ENCODE peak calls at places on chromosomes 1 and 21, in ten cellular contexts. Q is CD8-positive, alpha-beta T cell; R is endothelial cell; Y is epithelial cell of esophagus; A is AG10803; V is IMR-90; G is coronary artery; P is B cell; I is BJ; T is AG09319. N is an unnamed sample.

GRCh38 chr1:232682248-232682647 is 52.3 kb upstream of the SIPA1L2 start:
- DNase-seq in Q (no peak), R (no peak), Y (no peak), A (no peak), V (no peak), G (no peak), P (no peak), I (no peak), T (no peak), N (no peak)

GRCh38 chr1:190067592-190067991 is 410.1 kb downstream of the BRINP3 start:
- DNase-seq in Q (no peak), R (no peak), Y (peak), A (no peak), V (peak), G (no peak), P (no peak), I (no peak), T (no peak), N (no peak)

GRCh38 chr1:100141192-100141591 is 8.2 kb downstream of the TRMT13 start:
- DNase-seq in Q (no peak), R (no peak), Y (no peak), A (no peak), V (no peak), G (no peak), P (no peak), I (no peak), T (no peak), N (no peak)

GRCh38 chr1:192943108-192943507 is 116.1 kb downstream of the UCHL5 start:
- DNase-seq in Q (no peak), R (no peak), Y (no peak), A (no peak), V (peak), G (no peak), P (no peak), I (no peak), T (no peak), N (no peak)

GRCh38 chr1:236144446-236145150 is 2.3 kb downstream of the GPR137B start:
- DNase-seq in Q (no peak), R (no peak), Y (peak), A (no peak), V (peak), G (no peak), P (no peak), I (no peak), T (no peak), N (no peak)

GRCh38 chr1:64986903-64987871 is 20.8 kb upstream of the JAK1 start:
- DNase-seq in Q (no peak), R (no peak), Y (no peak), A (no peak), V (peak), G (no peak), P (no peak), I (no peak), T (no peak), N (no peak)

GRCh38 chr1:217315346-217315745 is 315.5 kb downstream of the GPATCH2 start:
- DNase-seq in Q (no peak), R (no peak), Y (peak), A (no peak), V (peak), G (no peak), P (no peak), I (no peak), T (no peak), N (no peak)

GRCh38 chr1:233107130-233107529 is 156.7 kb downstream of the NTPCR start:
- DNase-seq in Q (no peak), R (no peak), Y (peak), A (no peak), V (no peak), G (no peak), P (no peak), I (no peak), T (no peak), N (peak)

GRCh38 chr1:197761654-197762053 is 13.6 kb downstream of the DENND1B start:
- DNase-seq in Q (no peak), R (no peak), Y (no peak), A (no peak), V (no peak), G (no peak), P (no peak), I (no peak), T (no peak), N (no peak)

GRCh38 chr1:181151378-181152326 is 63.2 kb downstream of the IER5 start:
- DNase-seq in Q (no peak), R (no peak), Y (no peak), A (peak), V (peak), G (no peak), P (no peak), I (no peak), T (no peak), N (no peak)

GRCh38 chr1:232568906-232569305 is 61.0 kb downstream of the SIPA1L2 start:
- DNase-seq in Q (no peak), R (no peak), Y (no peak), A (no peak), V (no peak), G (no peak), P (no peak), I (no peak), T (no peak), N (no peak)

GRCh38 chr1:63622847-63623566 is 29.8 kb downstream of the PGM1 start:
- DNase-seq in Q (no peak), R (no peak), Y (no peak), A (no peak), V (no peak), G (no peak), P (no peak), I (no peak), T (no peak), N (no peak)

GRCh38 chr1:244628719-244629299 is 24.1 kb upstream of the DESI2 start:
- DNase-seq in Q (no peak), R (no peak), Y (no peak), A (no peak), V (peak), G (no peak), P (no peak), I (no peak), T (no peak), N (no peak)

GRCh38 chr1:59427155-59427554 is 130.3 kb downstream of the FGGY start:
- DNase-seq in Q (no peak), R (no peak), Y (peak), A (peak), V (peak), G (no peak), P (no peak), I (peak), T (no peak), N (peak)

GRCh38 chr21:42062543-42063022 is 8.5 kb upstream of the UMODL1 start:
- DNase-seq in Q (peak), R (no peak), Y (no peak), A (no peak), V (no peak), G (no peak), P (peak), I (no peak), T (no peak), N (no peak)

GRCh38 chr1:246577720-246578106 is 11.5 kb downstream of the CNST start:
- DNase-seq in Q (no peak), R (no peak), Y (no peak), A (peak), V (peak), G (no peak), P (no peak), I (no peak), T (no peak), N (no peak)

GRCh38 chr1:147071142-147071541 is 101.1 kb downstream of the PRKAB2 start:
- DNase-seq in Q (no peak), R (no peak), Y (no peak), A (no peak), V (no peak), G (no peak), P (no peak), I (no peak), T (no peak), N (no peak)

GRCh38 chr21:27674037-27674436 is 707.1 kb upstream of the ADAMTS5 start:
- DNase-seq in Q (no peak), R (no peak), Y (peak), A (peak), V (peak), G (no peak), P (no peak), I (peak), T (peak), N (no peak)

GRCh38 chr1:205068457-205069035 is 15.7 kb downstream of the TMEM81 start:
- DNase-seq in Q (no peak), R (no peak), Y (no peak), A (peak), V (peak), G (no peak), P (no peak), I (no peak), T (no peak), N (no peak)

GRCh38 chr1:150765229-150765976 is at the start of gene CTSS:
- DNase-seq in Q (no peak), R (no peak), Y (no peak), A (peak), V (peak), G (no peak), P (peak), I (peak), T (no peak), N (no peak)

GRCh38 chr21:27643326-27643725 is 676.4 kb upstream of the ADAMTS5 start:
- DNase-seq in Q (no peak), R (no peak), Y (no peak), A (no peak), V (no peak), G (no peak), P (no peak), I (no peak), T (no peak), N (no peak)

GRCh38 chr1:8629241-8630091 is 188.0 kb downstream of the RERE start:
- DNase-seq in Q (no peak), R (no peak), Y (no peak), A (peak), V (peak), G (no peak), P (peak), I (no peak), T (peak), N (no peak)

GRCh38 chr1:7387053-7387861 is 383.8 kb upstream of the VAMP3 start:
- DNase-seq in Q (no peak), R (no peak), Y (peak), A (peak), V (no peak), G (peak), P (no peak), I (no peak), T (no peak), N (no peak)

GRCh38 chr1:228459091-228459993 is 27.8 kb upstream of the RNF187 start:
- DNase-seq in Q (no peak), R (peak), Y (peak), A (peak), V (peak), G (no peak), P (no peak), I (peak), T (peak), N (peak)

GRCh38 chr1:230263573-230264195 is 162.4 kb downstream of the PGBD5 start:
- DNase-seq in Q (no peak), R (no peak), Y (no peak), A (no peak), V (no peak), G (peak), P (no peak), I (no peak), T (no peak), N (no peak)

GRCh38 chr1:28591708-28592313 is at the start of gene RAB42:
- DNase-seq in Q (no peak), R (no peak), Y (no peak), A (peak), V (no peak), G (no peak), P (peak), I (no peak), T (no peak), N (peak)

GRCh38 chr21:35220301-35220700 is 171.2 kb upstream of the RUNX1 start:
- DNase-seq in Q (no peak), R (no peak), Y (no peak), A (peak), V (no peak), G (no peak), P (no peak), I (peak), T (no peak), N (no peak)

GRCh38 chr1:114124644-114125043 is 29.0 kb downstream of the SYT6 start:
- DNase-seq in Q (no peak), R (no peak), Y (no peak), A (no peak), V (no peak), G (no peak), P (no peak), I (no peak), T (no peak), N (no peak)

GRCh38 chr1:23803674-23804073 is 3.1 kb upstream of the GALE start:
- DNase-seq in Q (no peak), R (no peak), Y (no peak), A (no peak), V (no peak), G (no peak), P (no peak), I (no peak), T (no peak), N (no peak)

GRCh38 chr1:23805025-23805424 is 4.5 kb upstream of the GALE start:
- DNase-seq in Q (no peak), R (no peak), Y (no peak), A (no peak), V (no peak), G (no peak), P (no peak), I (no peak), T (no peak), N (no peak)

GRCh38 chr1:23801876-23802275 is 1.3 kb upstream of the GALE start:
- DNase-seq in Q (no peak), R (no peak), Y (no peak), A (no peak), V (no peak), G (no peak), P (no peak), I (no peak), T (no peak), N (no peak)

GRCh38 chr1:23801338-23801748 is 789 bp upstream of the GALE start:
- DNase-seq in Q (no peak), R (no peak), Y (peak), A (no peak), V (no peak), G (no peak), P (no peak), I (no peak), T (no peak), N (no peak)

DNA sequence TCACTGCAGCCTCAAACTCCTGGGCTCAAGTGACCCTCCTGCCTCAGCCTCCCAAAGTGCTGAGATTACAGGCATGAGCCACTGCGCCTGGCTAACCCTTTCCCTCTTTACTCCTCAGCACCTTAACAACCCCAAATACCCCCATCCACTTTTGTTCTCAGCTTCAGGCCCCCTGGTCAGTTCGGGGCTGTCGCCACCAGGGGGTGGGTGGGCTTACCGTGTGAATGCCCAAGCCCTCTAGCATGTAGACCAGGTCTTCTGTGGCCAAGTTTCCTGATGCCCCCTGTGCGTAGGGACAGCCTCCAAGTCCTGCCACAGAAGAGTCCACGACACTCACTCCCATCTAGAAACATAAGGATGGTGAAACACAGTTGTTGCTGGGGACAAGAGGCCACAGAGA is 3.6 kb upstream of the GALE start:
- DNase-seq in Q (no peak), R (peak), Y (no peak), A (no peak), V (no peak), G (no peak), P (no peak), I (no peak), T (no peak), N (no peak)
- TF ChIP-seq CTCF in Q (no peak), R (peak), Y (no peak), A (no peak), V (peak), G (no peak), P (no peak), I (peak), T (no peak), N (no peak)

DNA sequence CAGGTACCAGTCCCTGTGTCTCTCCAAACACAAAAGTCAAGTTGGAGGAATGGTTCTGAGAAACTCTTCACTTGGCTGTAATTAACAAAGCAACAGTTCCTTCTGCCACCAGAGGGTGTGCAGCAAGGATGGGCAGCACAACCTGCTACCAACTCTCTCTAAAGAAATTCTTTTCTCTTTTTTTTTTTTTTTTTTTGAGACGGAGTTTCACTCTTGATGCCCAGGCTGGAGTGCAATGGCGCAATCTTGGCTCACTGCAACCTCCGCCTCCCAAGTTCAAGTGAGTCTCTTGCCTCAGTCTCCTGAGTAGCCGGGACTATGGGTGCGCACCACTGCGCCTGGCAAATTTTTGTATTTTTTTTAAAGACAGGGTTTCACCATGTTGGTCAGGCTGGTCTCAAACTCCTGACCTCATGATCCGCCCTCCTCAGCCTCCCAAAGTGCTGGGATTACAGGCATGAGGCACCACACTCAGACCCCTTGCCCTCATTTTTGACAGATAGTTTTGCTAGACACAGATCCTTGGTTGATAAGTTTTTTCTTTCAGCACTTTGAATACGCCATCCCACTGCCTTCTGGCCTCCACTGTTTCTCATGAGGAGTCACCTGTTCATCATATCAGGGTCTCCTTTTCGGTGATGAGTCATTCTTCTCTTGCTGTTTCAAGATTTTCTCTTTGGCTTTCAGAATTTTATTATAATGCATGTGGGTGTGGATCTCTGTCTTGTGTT is 12.1 kb upstream of the DEGS1 start:
- DNase-seq in Q (no peak), R (no peak), Y (peak), A (peak), V (no peak), G (no peak), P (peak), I (no peak), T (no peak), N (peak)
- TF ChIP-seq CTCF in Q (peak), R (peak), Y (peak), A (peak), V (peak), G (no peak), P (peak), I (peak), T (peak), N (peak)

DNA sequence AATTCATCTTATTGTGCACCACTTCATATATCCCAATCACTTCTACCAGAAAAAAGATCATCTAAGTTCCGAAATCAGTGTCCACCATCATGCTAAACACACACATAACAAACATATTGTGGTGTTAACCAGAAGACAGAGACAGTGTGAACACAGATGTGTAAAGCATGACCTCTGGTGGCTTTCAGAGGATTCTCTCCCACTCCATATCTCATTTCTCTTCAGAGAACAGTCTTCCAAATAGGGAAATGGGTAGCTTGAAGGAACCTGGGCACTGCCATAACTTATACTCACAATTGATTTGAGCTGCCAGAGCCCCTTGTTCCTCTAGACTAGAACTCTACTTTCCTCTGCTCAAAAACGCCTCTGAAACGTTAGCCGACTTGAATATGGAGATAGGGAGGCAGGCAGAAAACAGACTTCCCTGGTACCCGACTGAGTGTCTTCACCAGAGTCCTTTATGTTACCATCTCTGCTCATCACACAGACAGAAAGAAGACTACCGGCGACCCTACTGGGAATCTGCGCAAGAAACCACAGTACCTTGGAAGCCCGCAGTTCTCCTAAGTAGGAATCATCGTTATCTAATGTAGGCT is 1.8 kb upstream of the ELAPOR1 start:
- DNase-seq in Q (no peak), R (no peak), Y (peak), A (peak), V (peak), G (no peak), P (peak), I (no peak), T (no peak), N (peak)
- TF ChIP-seq CTCF in Q (no peak), R (no peak), Y (peak), A (peak), V (peak), G (no peak), P (no peak), I (peak), T (peak), N (no peak)

GRCh38 chr1:209937996-209938959 is at the start of gene SYT14:
- DNase-seq in Q (no peak), R (peak), Y (peak), A (peak), V (peak), G (no peak), P (peak), I (peak), T (peak), N (no peak)
- TF ChIP-seq CTCF in Q (no peak), R (no peak), Y (no peak), A (no peak), V (no peak), G (no peak), P (no peak), I (peak), T (peak), N (no peak)

GRCh38 chr1:58403894-58404293 is 142.6 kb downstream of the OMA1 start:
- DNase-seq in Q (no peak), R (no peak), Y (no peak), A (no peak), V (no peak), G (no peak), P (no peak), I (no peak), T (no peak), N (no peak)

GRCh38 chr1:58399176-58399575 is 147.3 kb downstream of the OMA1 start:
- DNase-seq in Q (no peak), R (no peak), Y (no peak), A (no peak), V (no peak), G (no peak), P (no peak), I (no peak), T (no peak), N (no peak)

GRCh38 chr1:58398714-58399113 is 147.8 kb downstream of the OMA1 start:
- DNase-seq in Q (no peak), R (no peak), Y (no peak), A (no peak), V (no peak), G (no peak), P (no peak), I (no peak), T (no peak), N (no peak)

GRCh38 chr1:58401991-58402390 is 144.5 kb downstream of the OMA1 start:
- DNase-seq in Q (no peak), R (no peak), Y (no peak), A (peak), V (no peak), G (no peak), P (no peak), I (no peak), T (no peak), N (no peak)

GRCh38 chr1:58402444-58402843 is 144.1 kb downstream of the OMA1 start:
- DNase-seq in Q (no peak), R (no peak), Y (no peak), A (peak), V (peak), G (no peak), P (no peak), I (peak), T (no peak), N (no peak)
- TF ChIP-seq CTCF in Q (no peak), R (no peak), Y (no peak), A (no peak), V (no peak), G (no peak), P (no peak), I (no peak), T (no peak), N (no peak)

N was measured in PC-9.